ENCODE peak calls at places on chromosome 17, in five cellular contexts. Z is mesenchymal stem cell, C is IMR-90, W is mesendoderm, R is neuronal stem cell. B is an unnamed sample.

GRCh38 chr17:10046786-10047609 is 141.9 kb upstream of the RCVRN start:
- DNase-seq in C (no peak), W (no peak), Z (no peak), R (no peak), B (no peak)

GRCh38 chr17:37068266-37068665 is 119.5 kb downstream of the AATF start:
- DNase-seq in R (no peak), W (no peak), C (peak; percentile 52), Z (no peak), B (no peak)

GRCh38 chr17:7132511-7133094 is 18.0 kb upstream of the ASGR2 start:
- DNase-seq in W (peak; percentile 97), C (no peak), R (peak; percentile 61), Z (peak; percentile 34), B (peak; percentile 95)

GRCh38 chr17:82743344-82744219 is 8.2 kb downstream of the FN3K start:
- DNase-seq in W (no peak), R (no peak), C (no peak), Z (no peak), B (peak; percentile 55)

GRCh38 chr17:83173997-83174858 is 94.8 kb downstream of the METRNL start:
- DNase-seq in W (no peak), C (peak; percentile 21), Z (no peak), R (no peak), B (peak; percentile 29)

GRCh38 chr17:83193336-83194188 is 114.2 kb downstream of the METRNL start:
- DNase-seq in C (no peak), Z (no peak), W (no peak), R (no peak), B (no peak)

GRCh38 chr17:80089762-80090161 is 11.6 kb upstream of the GAA start:
- DNase-seq in W (no peak), Z (no peak), R (no peak), C (no peak), B (no peak)

GRCh38 chr17:14301279-14301760 is 439 bp downstream of the HS3ST3B1 start:
- DNase-seq in W (no peak), C (no peak), R (no peak), Z (no peak), B (no peak)

GRCh38 chr17:19646788-19647696 is 1.5 kb upstream of the ALDH3A2 start:
- DNase-seq in Z (peak; percentile 35), R (no peak), C (no peak), W (peak; percentile 95), B (peak; percentile 64)

GRCh38 chr17:61487668-61488595 is 35.7 kb downstream of the TBX4 start:
- DNase-seq in Z (no peak), R (no peak), C (no peak), W (no peak), B (no peak)

GRCh38 chr17:39660397-39661043 is 4.6 kb upstream of the TCAP start:
- DNase-seq in W (no peak), Z (no peak), C (no peak), R (no peak), B (no peak)

GRCh38 chr17:10325036-10325435 is 47.8 kb downstream of the MYH13 start:
- DNase-seq in W (no peak), Z (no peak), C (peak; percentile 8), R (no peak), B (no peak)

GRCh38 chr17:57466042-57466471 is 209.7 kb downstream of the MSI2 start:
- DNase-seq in C (no peak), W (peak; percentile 75), Z (no peak), R (no peak), B (peak; percentile 81)

GRCh38 chr17:8894673-8895578 is 27.5 kb upstream of the PIK3R6 start:
- DNase-seq in Z (peak; percentile 52), R (peak; percentile 53), C (peak; percentile 59), W (peak; percentile 83), B (peak; percentile 80)

GRCh38 chr17:48023408-48024148 is 14.0 kb downstream of the COPZ2 start:
- DNase-seq in W (peak; percentile 83), R (no peak), C (peak; percentile 32), Z (peak; percentile 69), B (peak; percentile 98)

GRCh38 chr17:57584050-57584551 is 161.0 kb downstream of the CCDC182 start:
- DNase-seq in C (no peak), R (no peak), W (peak; percentile 67), Z (no peak), B (peak; percentile 68)

GRCh38 chr17:42992872-42993271 is 5.3 kb upstream of the RPL27 start:
- DNase-seq in R (no peak), C (no peak), W (no peak), Z (peak; percentile 50), B (no peak)

GRCh38 chr17:7418472-7419152 is 1.5 kb upstream of the SPEM1 start:
- DNase-seq in C (no peak), W (no peak), Z (no peak), R (no peak), B (no peak)

GRCh38 chr17:10879110-10879509 is 41.2 kb upstream of the PIRT start:
- DNase-seq in C (no peak), Z (no peak), W (peak; percentile 75), R (peak; percentile 18), B (peak; percentile 68)

GRCh38 chr17:79997004-79997673 is 38.5 kb downstream of the TBC1D16 start:
- DNase-seq in C (no peak), W (no peak), Z (peak; percentile 26), R (no peak), B (no peak)

GRCh38 chr17:8857919-8858318 is 9.6 kb downstream of the PIK3R6 start:
- DNase-seq in W (peak; percentile 74), Z (no peak), C (peak; percentile 42), R (no peak), B (peak; percentile 75)

GRCh38 chr17:57086069-57086930 is 1.3 kb downstream of the AKAP1 start:
- DNase-seq in Z (peak; percentile 52), W (peak; percentile 50), R (peak; percentile 14), C (peak; percentile 8), B (peak; percentile 60)

GRCh38 chr17:40564195-40564882 is 933 bp downstream of the CCR7 start:
- DNase-seq in R (no peak), W (no peak), C (no peak), Z (no peak), B (peak; percentile 26)

GRCh38 chr17:79833744-79834574 is 5.3 kb downstream of the CBX4 start:
- DNase-seq in C (no peak), Z (no peak), R (no peak), W (no peak), B (peak; percentile 73)

GRCh38 chr17:12734852-12735430 is 54.4 kb upstream of the ARHGAP44 start:
- DNase-seq in Z (no peak), R (no peak), C (no peak), W (peak; percentile 71), B (peak; percentile 12)

DNA sequence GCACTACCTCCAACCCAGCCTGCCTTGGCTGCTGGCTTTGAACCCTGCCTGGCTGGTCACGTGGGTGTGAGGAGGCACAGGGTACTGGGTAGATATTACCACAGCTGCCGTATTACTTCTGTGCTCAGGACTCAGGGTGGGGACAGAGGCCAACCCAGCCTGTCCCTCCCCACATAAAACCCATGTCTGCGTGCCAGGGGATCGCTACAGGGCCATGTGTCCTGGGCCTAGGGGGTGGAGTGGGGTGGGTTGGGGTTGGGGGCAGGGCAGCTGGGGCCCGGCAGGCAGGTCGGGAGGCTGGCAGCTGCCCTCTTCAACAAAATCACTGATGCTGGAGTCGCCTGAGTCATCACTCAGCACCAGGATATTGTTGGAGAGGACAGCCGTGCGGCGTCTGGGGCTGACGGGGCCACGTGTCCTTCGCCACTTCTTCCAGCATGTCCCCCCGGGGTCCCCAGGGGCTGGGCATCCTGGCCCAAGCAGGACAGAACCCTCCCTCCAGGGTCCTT is 39.7 kb upstream of the PVALEF start:
- DNase-seq in C (no peak), R (no peak), W (no peak), Z (no peak), B (no peak)
- H2BK120ac ChIP-seq in C (no peak overlapping the region), R (no peak overlapping the region), W (no peak overlapping the region), Z (no peak overlapping the region), B (no peak overlapping the region)

GRCh38 chr17:18182978-18183333 is 672 bp upstream of the ALKBH5 start:
- DNase-seq in R (no peak), Z (peak; percentile 92), W (no peak), C (peak; percentile 78), B (no peak)
- H2BK120ac ChIP-seq in R (no peak overlapping the region), Z (peak overlapping the region; percentile 96), W (no peak overlapping the region), C (peak overlapping the region; percentile 80), B (no peak overlapping the region)

GRCh38 chr17:46771601-46772012 is 46.9 kb downstream of the WNT3 start:
- DNase-seq in W (peak; percentile 66), Z (peak; percentile 28), R (peak; percentile 58), C (no peak), B (peak; percentile 72)
- H2BK120ac ChIP-seq in W (peak overlapping the region; percentile 95), Z (peak overlapping the region; percentile 91), R (no peak overlapping the region), C (peak overlapping the region; percentile 12), B (no peak overlapping the region)

DNA sequence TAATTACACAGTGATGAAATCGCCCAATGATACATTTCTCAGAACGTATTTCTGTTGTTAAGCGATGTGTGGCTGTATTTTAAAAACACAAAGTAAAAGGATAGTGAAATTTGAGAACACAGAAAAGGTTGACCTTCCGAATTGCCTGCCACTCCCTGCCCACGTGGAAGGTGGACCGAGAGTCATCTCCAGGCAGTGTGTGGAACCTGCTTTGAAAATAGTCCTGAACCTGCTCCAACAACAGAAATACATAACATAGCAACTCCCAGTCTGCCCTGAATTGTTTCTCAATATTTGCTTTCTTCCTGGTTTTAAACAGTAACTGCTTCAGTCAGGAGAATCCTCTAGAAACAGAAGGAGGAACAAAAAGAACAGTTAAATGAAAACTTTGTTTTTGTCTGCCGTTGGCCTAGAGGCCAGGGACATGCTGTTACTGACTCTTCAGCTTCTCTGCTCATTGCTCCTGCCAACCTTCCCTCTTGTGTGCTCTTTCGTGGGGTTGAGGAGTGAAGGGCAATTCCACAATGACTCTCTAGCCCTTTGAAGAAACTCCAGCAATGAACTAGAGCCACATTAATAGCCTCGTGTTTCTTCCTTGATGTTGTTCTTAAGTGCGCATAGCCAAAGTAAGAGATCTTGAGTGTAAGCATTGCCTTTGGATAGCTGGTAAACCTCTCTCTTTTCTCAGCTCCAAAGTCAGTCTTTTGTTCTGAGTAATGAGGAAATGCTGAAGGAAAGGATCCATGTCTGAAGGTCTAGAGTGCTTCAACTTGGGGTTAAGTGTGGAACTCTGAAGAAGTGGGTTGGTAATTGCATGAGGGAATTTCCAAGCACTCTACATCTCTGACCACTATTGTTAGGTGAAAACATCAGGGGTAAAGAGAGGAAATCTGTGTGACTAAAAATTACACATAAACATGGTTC is 452.5 kb upstream of the CCL2 start:
- DNase-seq in C (no peak), Z (no peak), W (no peak), R (no peak), B (no peak)
- H2BK120ac ChIP-seq in C (no peak overlapping the region), Z (no peak overlapping the region), W (no peak overlapping the region), R (no peak overlapping the region), B (no peak overlapping the region)

GRCh38 chr17:75551276-75551675 is 25.8 kb downstream of the LLGL2 start:
- DNase-seq in W (no peak), C (no peak), Z (peak; percentile 16), R (no peak), B (no peak)

GRCh38 chr17:75547091-75547490 is 21.6 kb downstream of the LLGL2 start:
- DNase-seq in C (no peak), R (no peak), Z (no peak), W (no peak), B (no peak)

GRCh38 chr17:75550139-75550465 is 24.6 kb downstream of the LLGL2 start:
- DNase-seq in W (no peak), C (no peak), R (no peak), Z (no peak), B (no peak)

GRCh38 chr17:75549246-75550138 is 24.0 kb downstream of the LLGL2 start:
- DNase-seq in Z (no peak), C (no peak), W (peak; percentile 84), R (peak; percentile 33), B (peak; percentile 94)

GRCh38 chr17:75548839-75549238 is 23.3 kb downstream of the LLGL2 start:
- DNase-seq in W (no peak), C (no peak), R (no peak), Z (no peak), B (no peak)
- H2BK120ac ChIP-seq in W (no peak overlapping the region), C (no peak overlapping the region), R (no peak overlapping the region), Z (no peak overlapping the region), B (no peak overlapping the region)

B was measured in H9.